ENCODE peak calls at places on chromosome 10, in six cellular contexts. One of them, this sample, is unnamed.

GRCh38 chr10:43039629-43040481 is 37.0 kb upstream of the RET start:
- DNase-seq in psoas muscle: no peak
- DNase-seq in upper lobe of right lung: peak
- DNase-seq in dorsolateral prefrontal cortex: no peak
- DNase-seq in cardiac muscle cell: peak
- DNase-seq in AG04450: no peak
- DNase-seq in this sample: no peak

GRCh38 chr10:129898701-129899563 is 65.1 kb downstream of the EBF3 start:
- DNase-seq in psoas muscle: peak
- DNase-seq in upper lobe of right lung: no peak
- DNase-seq in dorsolateral prefrontal cortex: no peak
- DNase-seq in cardiac muscle cell: no peak
- DNase-seq in AG04450: no peak
- DNase-seq in this sample: no peak

GRCh38 chr10:90871279-90871760 is 454 bp upstream of the RPP30 start:
- DNase-seq in psoas muscle: no peak
- DNase-seq in upper lobe of right lung: no peak
- DNase-seq in dorsolateral prefrontal cortex: peak
- DNase-seq in cardiac muscle cell: peak
- DNase-seq in AG04450: peak
- DNase-seq in this sample: peak

GRCh38 chr10:124680675-124681074 is 63.5 kb downstream of the FAM53B start:
- DNase-seq in psoas muscle: peak
- DNase-seq in upper lobe of right lung: peak
- DNase-seq in dorsolateral prefrontal cortex: peak
- DNase-seq in cardiac muscle cell: peak
- DNase-seq in AG04450: no peak
- DNase-seq in this sample: no peak

GRCh38 chr10:111360260-111360925 is 283.6 kb downstream of the ADRA2A start:
- DNase-seq in psoas muscle: no peak
- DNase-seq in upper lobe of right lung: no peak
- DNase-seq in dorsolateral prefrontal cortex: no peak
- DNase-seq in cardiac muscle cell: peak
- DNase-seq in AG04450: no peak
- DNase-seq in this sample: no peak

GRCh38 chr10:19839552-19839951 is 23.3 kb downstream of the PLXDC2 start:
- DNase-seq in psoas muscle: no peak
- DNase-seq in upper lobe of right lung: no peak
- DNase-seq in dorsolateral prefrontal cortex: no peak
- DNase-seq in cardiac muscle cell: no peak
- DNase-seq in AG04450: no peak
- DNase-seq in this sample: no peak

GRCh38 chr10:112766636-112767035 is 183.4 kb upstream of the TCF7L2 start:
- DNase-seq in psoas muscle: no peak
- DNase-seq in upper lobe of right lung: no peak
- DNase-seq in dorsolateral prefrontal cortex: no peak
- DNase-seq in cardiac muscle cell: no peak
- DNase-seq in AG04450: no peak
- DNase-seq in this sample: no peak

GRCh38 chr10:43905502-43906236 is 257.0 kb upstream of the ZNF32 start:
- DNase-seq in psoas muscle: no peak
- DNase-seq in upper lobe of right lung: no peak
- DNase-seq in dorsolateral prefrontal cortex: no peak
- DNase-seq in cardiac muscle cell: peak
- DNase-seq in AG04450: no peak
- DNase-seq in this sample: no peak

GRCh38 chr10:22325272-22325947 is 4.5 kb downstream of the BMI1 start:
- DNase-seq in psoas muscle: peak
- DNase-seq in upper lobe of right lung: peak
- DNase-seq in dorsolateral prefrontal cortex: peak
- DNase-seq in cardiac muscle cell: peak
- DNase-seq in AG04450: peak
- DNase-seq in this sample: no peak

GRCh38 chr10:129742742-129743550 is 221.1 kb downstream of the EBF3 start:
- DNase-seq in psoas muscle: no peak
- DNase-seq in upper lobe of right lung: peak
- DNase-seq in dorsolateral prefrontal cortex: peak
- DNase-seq in cardiac muscle cell: no peak
- DNase-seq in AG04450: no peak
- DNase-seq in this sample: no peak

GRCh38 chr10:43131906-43132305 is 6.3 kb upstream of the CSGALNACT2 start:
- DNase-seq in psoas muscle: no peak
- DNase-seq in upper lobe of right lung: no peak
- DNase-seq in dorsolateral prefrontal cortex: no peak
- DNase-seq in cardiac muscle cell: no peak
- DNase-seq in AG04450: no peak
- DNase-seq in this sample: no peak

GRCh38 chr10:102151774-102152544 is at the start of gene NOLC1:
- DNase-seq in psoas muscle: peak
- DNase-seq in upper lobe of right lung: peak
- DNase-seq in dorsolateral prefrontal cortex: peak
- DNase-seq in cardiac muscle cell: peak
- DNase-seq in AG04450: peak
- DNase-seq in this sample: peak

GRCh38 chr10:102120987-102121738 is 995 bp upstream of the LDB1 start:
- DNase-seq in psoas muscle: peak
- DNase-seq in upper lobe of right lung: peak
- DNase-seq in dorsolateral prefrontal cortex: peak
- DNase-seq in cardiac muscle cell: peak
- DNase-seq in AG04450: peak
- DNase-seq in this sample: no peak

GRCh38 chr10:34491666-34492065 is 323.4 kb downstream of the PARD3 start:
- DNase-seq in psoas muscle: no peak
- DNase-seq in upper lobe of right lung: no peak
- DNase-seq in dorsolateral prefrontal cortex: no peak
- DNase-seq in cardiac muscle cell: peak
- DNase-seq in AG04450: no peak
- DNase-seq in this sample: no peak

GRCh38 chr10:21526952-21527633 is 1.6 kb upstream of the SKIDA1 start:
- DNase-seq in psoas muscle: peak
- DNase-seq in upper lobe of right lung: peak
- DNase-seq in dorsolateral prefrontal cortex: peak
- DNase-seq in cardiac muscle cell: peak
- DNase-seq in AG04450: no peak
- DNase-seq in this sample: no peak

GRCh38 chr10:123890761-123891146 is 853 bp downstream of the CPXM2 start:
- DNase-seq in psoas muscle: no peak
- DNase-seq in upper lobe of right lung: no peak
- DNase-seq in dorsolateral prefrontal cortex: no peak
- DNase-seq in cardiac muscle cell: no peak
- DNase-seq in AG04450: no peak
- DNase-seq in this sample: no peak

GRCh38 chr10:69446229-69446628 is 5.0 kb upstream of the TSPAN15 start:
- DNase-seq in psoas muscle: no peak
- DNase-seq in upper lobe of right lung: peak
- DNase-seq in dorsolateral prefrontal cortex: no peak
- DNase-seq in cardiac muscle cell: peak
- DNase-seq in AG04450: no peak
- DNase-seq in this sample: no peak

GRCh38 chr10:30987463-30987862 is 44.2 kb downstream of the ZNF438 start:
- DNase-seq in psoas muscle: no peak
- DNase-seq in upper lobe of right lung: no peak
- DNase-seq in dorsolateral prefrontal cortex: no peak
- DNase-seq in cardiac muscle cell: no peak
- DNase-seq in AG04450: no peak
- DNase-seq in this sample: no peak

GRCh38 chr10:86329896-86330680 is 36.5 kb downstream of the GRID1 start:
- DNase-seq in psoas muscle: no peak
- DNase-seq in upper lobe of right lung: peak
- DNase-seq in dorsolateral prefrontal cortex: no peak
- DNase-seq in cardiac muscle cell: no peak
- DNase-seq in AG04450: no peak
- DNase-seq in this sample: no peak

GRCh38 chr10:100748251-100749058 is 3.1 kb downstream of the PAX2 start:
- DNase-seq in psoas muscle: no peak
- DNase-seq in upper lobe of right lung: no peak
- DNase-seq in dorsolateral prefrontal cortex: no peak
- DNase-seq in cardiac muscle cell: no peak
- DNase-seq in AG04450: no peak
- DNase-seq in this sample: no peak

GRCh38 chr10:100745882-100746412 is 565 bp downstream of the PAX2 start:
- DNase-seq in psoas muscle: no peak
- DNase-seq in upper lobe of right lung: no peak
- DNase-seq in dorsolateral prefrontal cortex: no peak
- DNase-seq in cardiac muscle cell: no peak
- DNase-seq in AG04450: no peak
- DNase-seq in this sample: no peak

GRCh38 chr10:100747826-100748231 is 2.4 kb downstream of the PAX2 start:
- DNase-seq in psoas muscle: no peak
- DNase-seq in upper lobe of right lung: no peak
- DNase-seq in dorsolateral prefrontal cortex: no peak
- DNase-seq in cardiac muscle cell: no peak
- DNase-seq in AG04450: no peak
- DNase-seq in this sample: no peak

GRCh38 chr10:100746413-100746931 is 1.1 kb downstream of the PAX2 start:
- DNase-seq in psoas muscle: no peak
- DNase-seq in upper lobe of right lung: no peak
- DNase-seq in dorsolateral prefrontal cortex: no peak
- DNase-seq in cardiac muscle cell: no peak
- DNase-seq in AG04450: no peak
- DNase-seq in this sample: no peak

GRCh38 chr10:100747061-100747825 is 1.9 kb downstream of the PAX2 start:
- DNase-seq in psoas muscle: no peak
- DNase-seq in upper lobe of right lung: no peak
- DNase-seq in dorsolateral prefrontal cortex: no peak
- DNase-seq in cardiac muscle cell: no peak
- DNase-seq in AG04450: no peak
- DNase-seq in this sample: no peak
- H3K4me3 ChIP-seq in psoas muscle: peak
- H3K4me3 ChIP-seq in upper lobe of right lung: no peak
- H3K4me3 ChIP-seq in dorsolateral prefrontal cortex: peak
- H3K4me3 ChIP-seq in cardiac muscle cell: no peak
- H3K4me3 ChIP-seq in AG04450: no peak
- H3K4me3 ChIP-seq in this sample: peak

DNA sequence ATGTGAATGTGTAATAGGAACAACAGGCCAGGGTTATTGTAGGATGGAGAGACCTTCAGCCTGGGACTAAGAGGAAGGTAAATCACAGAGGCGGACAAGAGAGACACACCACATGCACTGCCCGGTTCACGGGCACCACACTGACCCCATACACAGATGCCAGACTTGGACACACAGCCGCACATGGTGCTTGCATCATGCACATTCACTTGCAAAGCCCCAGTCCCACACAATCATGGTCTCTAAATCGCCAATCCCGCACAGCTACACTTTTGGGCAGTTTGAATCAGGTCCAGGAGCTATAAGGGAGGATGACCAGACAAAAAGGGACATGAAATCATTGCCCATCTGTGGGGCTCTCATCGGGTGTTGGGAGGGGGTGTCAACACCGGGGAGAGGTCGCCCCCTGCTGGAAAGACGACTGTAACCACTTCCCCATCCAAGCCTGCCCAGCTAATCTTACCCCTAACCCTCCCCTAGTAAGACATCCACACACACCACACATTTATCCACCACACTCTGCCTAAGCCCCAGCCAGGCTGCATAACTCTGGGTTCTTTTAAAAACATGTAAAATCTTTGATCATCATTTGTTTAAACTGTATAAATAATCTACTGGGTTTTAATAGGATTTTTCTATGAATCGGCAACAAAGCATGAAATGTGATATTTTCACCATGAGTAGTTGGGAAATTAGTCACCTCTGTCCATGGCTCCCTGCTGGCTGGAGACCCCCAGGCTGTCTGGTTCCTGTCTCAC is 40.5 kb upstream of the SLF2 start:
- DNase-seq in psoas muscle: no peak
- DNase-seq in upper lobe of right lung: no peak
- DNase-seq in dorsolateral prefrontal cortex: peak
- DNase-seq in cardiac muscle cell: peak
- DNase-seq in AG04450: peak
- DNase-seq in this sample: no peak
- TF ChIP-seq CTCF in psoas muscle: peak
- TF ChIP-seq CTCF in upper lobe of right lung: peak
- TF ChIP-seq CTCF in dorsolateral prefrontal cortex: peak
- TF ChIP-seq CTCF in cardiac muscle cell: peak
- TF ChIP-seq CTCF in AG04450: peak
- TF ChIP-seq CTCF in this sample: peak

GRCh38 chr10:625751-626711 is 63.4 kb downstream of the DIP2C start:
- DNase-seq in psoas muscle: no peak
- DNase-seq in upper lobe of right lung: peak
- DNase-seq in dorsolateral prefrontal cortex: no peak
- DNase-seq in cardiac muscle cell: no peak
- DNase-seq in AG04450: no peak
- DNase-seq in this sample: no peak
- H3K4me3 ChIP-seq in psoas muscle: peak
- H3K4me3 ChIP-seq in upper lobe of right lung: no peak
- H3K4me3 ChIP-seq in dorsolateral prefrontal cortex: peak
- H3K4me3 ChIP-seq in cardiac muscle cell: no peak
- H3K4me3 ChIP-seq in AG04450: no peak
- H3K4me3 ChIP-seq in this sample: no peak

GRCh38 chr10:104641150-104642000 is at the start of gene SORCS3:
- DNase-seq in psoas muscle: no peak
- DNase-seq in upper lobe of right lung: no peak
- DNase-seq in dorsolateral prefrontal cortex: no peak
- DNase-seq in cardiac muscle cell: no peak
- DNase-seq in AG04450: no peak
- DNase-seq in this sample: no peak

GRCh38 chr10:104640339-104641149 is 546 bp upstream of the SORCS3 start:
- DNase-seq in psoas muscle: no peak
- DNase-seq in upper lobe of right lung: no peak
- DNase-seq in dorsolateral prefrontal cortex: no peak
- DNase-seq in cardiac muscle cell: no peak
- DNase-seq in AG04450: no peak
- DNase-seq in this sample: no peak

GRCh38 chr10:104639595-104640338 is 1.3 kb upstream of the SORCS3 start:
- DNase-seq in psoas muscle: no peak
- DNase-seq in upper lobe of right lung: no peak
- DNase-seq in dorsolateral prefrontal cortex: no peak
- DNase-seq in cardiac muscle cell: no peak
- DNase-seq in AG04450: no peak
- DNase-seq in this sample: no peak

GRCh38 chr10:104642001-104642270 is 846 bp downstream of the SORCS3 start:
- DNase-seq in psoas muscle: no peak
- DNase-seq in upper lobe of right lung: no peak
- DNase-seq in dorsolateral prefrontal cortex: no peak
- DNase-seq in cardiac muscle cell: no peak
- DNase-seq in AG04450: no peak
- DNase-seq in this sample: no peak

GRCh38 chr10:104638861-104639594 is 2.1 kb upstream of the SORCS3 start:
- DNase-seq in psoas muscle: no peak
- DNase-seq in upper lobe of right lung: no peak
- DNase-seq in dorsolateral prefrontal cortex: no peak
- DNase-seq in cardiac muscle cell: peak
- DNase-seq in AG04450: no peak
- DNase-seq in this sample: no peak
- TF ChIP-seq CTCF in psoas muscle: no peak
- TF ChIP-seq CTCF in upper lobe of right lung: peak
- TF ChIP-seq CTCF in dorsolateral prefrontal cortex: peak
- TF ChIP-seq CTCF in cardiac muscle cell: peak
- TF ChIP-seq CTCF in AG04450: peak
- TF ChIP-seq CTCF in this sample: peak

GRCh38 chr10:11869211-11869610 is 46.1 kb downstream of the PROSER2 start:
- DNase-seq in psoas muscle: no peak
- DNase-seq in upper lobe of right lung: no peak
- DNase-seq in dorsolateral prefrontal cortex: no peak
- DNase-seq in cardiac muscle cell: no peak
- DNase-seq in AG04450: no peak
- DNase-seq in this sample: no peak
- H3K4me3 ChIP-seq in psoas muscle: peak
- H3K4me3 ChIP-seq in upper lobe of right lung: no peak
- H3K4me3 ChIP-seq in dorsolateral prefrontal cortex: no peak
- H3K4me3 ChIP-seq in cardiac muscle cell: no peak
- H3K4me3 ChIP-seq in AG04450: no peak
- H3K4me3 ChIP-seq in this sample: no peak

GRCh38 chr10:127757033-127757432 is 20.0 kb downstream of the FOXI2 start:
- DNase-seq in psoas muscle: no peak
- DNase-seq in upper lobe of right lung: no peak
- DNase-seq in dorsolateral prefrontal cortex: no peak
- DNase-seq in cardiac muscle cell: no peak
- DNase-seq in AG04450: no peak
- DNase-seq in this sample: no peak
- TF ChIP-seq CTCF in psoas muscle: no peak
- TF ChIP-seq CTCF in upper lobe of right lung: no peak
- TF ChIP-seq CTCF in dorsolateral prefrontal cortex: no peak
- TF ChIP-seq CTCF in cardiac muscle cell: no peak
- TF ChIP-seq CTCF in AG04450: no peak
- TF ChIP-seq CTCF in this sample: no peak

This sample was measured in kidney epithelial cell.